ENCODE peak calls at places on chromosomes 3 and 15, in ten cellular contexts. K is myocyte; R is A172; V is erythroblast; C is GM04503; P is neural crest cell; I is CD4-positive, CD25-positive, alpha-beta regulatory T cell; G is Calu3; E is activated T-helper 1 cell treated with Interleukin-2 at 50 U/mL for 16 hours; W is SIG-M5. O is an unnamed sample.

GRCh38 chr15:41078125-41078524 is 38.0 kb downstream of the INO80 start:
- DNase-seq in C (no peak), K (no peak), R (no peak), P (no peak), G (no peak), E (no peak), V (no peak), W (no peak), I (no peak), O (no peak)

GRCh38 chr15:68972201-68973065 is 42.1 kb upstream of the NOX5 start:
- DNase-seq in V (peak; percentile 31), R (no peak), G (no peak), E (no peak), K (no peak), I (no peak), W (no peak), C (no peak), P (no peak), O (no peak)

GRCh38 chr3:32106929-32107362 is 526 bp downstream of the GPD1L start:
- DNase-seq in V (peak; percentile 62), G (peak; percentile 34), P (no peak), C (no peak), I (no peak), W (no peak), R (no peak), E (no peak), K (no peak), O (no peak)

GRCh38 chr3:79297242-79297641 is 470.6 kb downstream of the ROBO1 start:
- DNase-seq in G (no peak), W (no peak), R (peak; percentile 19), P (no peak), C (peak; percentile 84), I (no peak), K (peak; percentile 89), V (no peak), E (no peak), O (no peak)

GRCh38 chr3:45795882-45796765 is at the start of gene SLC6A20:
- DNase-seq in E (no peak), K (no peak), W (no peak), I (peak; percentile 12), G (peak; percentile 39), P (peak; percentile 14), V (peak; percentile 47), R (no peak), C (no peak), O (no peak)

GRCh38 chr3:115227046-115227445 is 80.0 kb upstream of the ZBTB20 start:
- DNase-seq in P (no peak), C (no peak), W (no peak), V (no peak), I (no peak), K (peak; percentile 63), E (no peak), G (no peak), R (peak; percentile 38), O (no peak)

GRCh38 chr3:71942432-71942831 is 157.5 kb upstream of the PROK2 start:
- DNase-seq in V (no peak), P (no peak), R (no peak), I (no peak), G (no peak), E (no peak), C (no peak), W (no peak), K (no peak), O (no peak)

GRCh38 chr15:58240191-58240932 is 102.2 kb downstream of the AQP9 start:
- DNase-seq in W (no peak), C (no peak), R (no peak), G (no peak), V (no peak), K (peak; percentile 84), P (no peak), E (no peak), I (no peak), O (no peak)

GRCh38 chr3:113559011-113559410 is 26.7 kb downstream of the SIDT1 start:
- DNase-seq in R (no peak), I (no peak), W (no peak), V (no peak), G (no peak), E (no peak), P (no peak), C (no peak), K (no peak), O (no peak)

GRCh38 chr15:46654993-46655392 is 1020.2 kb downstream of the SQOR start:
- DNase-seq in I (no peak), R (no peak), C (no peak), G (no peak), K (no peak), V (no peak), P (no peak), W (no peak), E (no peak), O (no peak)

GRCh38 chr3:179666436-179667035 is 13.7 kb downstream of the USP13 start:
- DNase-seq in K (peak; percentile 93), C (no peak), E (no peak), I (no peak), R (no peak), W (no peak), V (no peak), P (no peak), G (no peak), O (no peak)

GRCh38 chr3:32143849-32144757 is 37.7 kb downstream of the GPD1L start:
- DNase-seq in I (peak; percentile 64), V (peak; percentile 79), W (no peak), G (peak; percentile 76), E (peak; percentile 8), R (peak; percentile 92), K (peak; percentile 85), C (peak; percentile 40), P (peak; percentile 62), O (peak; percentile 67)

GRCh38 chr15:51229907-51230328 is 108.5 kb downstream of the CYP19A1 start:
- DNase-seq in G (no peak), E (no peak), W (no peak), P (peak; percentile 1), K (peak; percentile 57), V (peak; percentile 29), I (no peak), C (no peak), R (peak; percentile 19), O (no peak)

GRCh38 chr3:148211725-148212124 is 486.0 kb upstream of the AGTR1 start:
- DNase-seq in K (peak; percentile 40), I (no peak), G (peak; percentile 42), V (no peak), E (no peak), R (peak; percentile 25), P (no peak), W (no peak), C (no peak), O (no peak)

GRCh38 chr15:52042051-52042851 is 23.2 kb downstream of the MAPK6 start:
- DNase-seq in C (no peak), W (no peak), G (no peak), P (no peak), R (no peak), E (no peak), V (peak; percentile 45), I (no peak), K (no peak), O (no peak)

GRCh38 chr3:43953814-43954241 is 263.1 kb downstream of the ABHD5 start:
- DNase-seq in K (peak; percentile 90), P (no peak), W (no peak), C (peak; percentile 45), V (no peak), E (no peak), R (peak; percentile 88), I (no peak), G (no peak), O (no peak)

GRCh38 chr15:77650285-77650684 is 17.6 kb upstream of the LINGO1 start:
- DNase-seq in K (no peak), V (peak; percentile 37), P (peak; percentile 45), C (no peak), R (no peak), G (peak; percentile 43), E (no peak), W (no peak), I (no peak), O (peak; percentile 25)